ENCODE peak calls at places on chromosomes 6 and 20, in eight cellular contexts. N is body of pancreas, T is uterus, V is IMR-90, U is testis, R is sigmoid colon, W is upper lobe of left lung, P is HCT116. F is an unnamed sample.

GRCh38 chr6:108735310-108735990 is 112.8 kb upstream of the ARMC2 start:
- DNase-seq in N (no peak), T (no peak), V (no peak), U (no peak), R (no peak), W (no peak), P (peak; percentile 56), F (peak; percentile 10)

GRCh38 chr6:13733178-13733851 is 21.7 kb upstream of the RANBP9 start:
- DNase-seq in N (peak; percentile 50), T (peak; percentile 87), V (peak; percentile 93), U (peak; percentile 84), R (peak; percentile 98), W (peak; percentile 38), P (no peak), F (peak; percentile 95)

GRCh38 chr20:44071526-44072111 is 115.4 kb downstream of the JPH2 start:
- DNase-seq in N (no peak), T (no peak), V (no peak), U (no peak), R (no peak), W (no peak), P (no peak), F (no peak)

GRCh38 chr20:53555081-53555480 is 38.6 kb downstream of the ZNF217 start:
- DNase-seq in N (no peak), T (no peak), V (no peak), U (peak; percentile 43), R (peak; percentile 4), W (no peak), P (no peak), F (no peak)

GRCh38 chr20:49132995-49133451 is 55.1 kb downstream of the STAU1 start:
- DNase-seq in N (peak; percentile 33), T (no peak), V (peak; percentile 79), U (no peak), R (no peak), W (no peak), P (peak; percentile 47), F (no peak)

GRCh38 chr6:57216235-57217101 is 5.6 kb downstream of the RAB23 start:
- DNase-seq in N (no peak), T (peak; percentile 35), V (peak; percentile 28), U (no peak), R (peak; percentile 86), W (no peak), P (no peak), F (no peak)

GRCh38 chr6:138485005-138485545 is 14.2 kb downstream of the NHSL1 start:
- DNase-seq in N (no peak), T (no peak), V (peak; percentile 8), U (peak; percentile 20), R (no peak), W (no peak), P (no peak), F (no peak)

GRCh38 chr6:15481892-15482291 is 180.9 kb downstream of the DTNBP1 start:
- DNase-seq in N (no peak), T (no peak), V (no peak), U (peak; percentile 11), R (no peak), W (no peak), P (no peak), F (no peak)

GRCh38 chr20:50844430-50845100 is 49.7 kb downstream of the BCAS4 start:
- DNase-seq in N (peak; percentile 81), T (no peak), V (peak; percentile 87), U (no peak), R (no peak), W (no peak), P (peak; percentile 67), F (no peak)

GRCh38 chr6:10852281-10852965 is 14.1 kb upstream of the MAK start:
- DNase-seq in N (no peak), T (no peak), V (no peak), U (no peak), R (no peak), W (no peak), P (no peak), F (no peak)

GRCh38 chr6:96675617-96676016 is 112.7 kb downstream of the FHL5 start:
- DNase-seq in N (no peak), T (no peak), V (no peak), U (no peak), R (no peak), W (no peak), P (no peak), F (no peak)

GRCh38 chr20:57391439-57392129 is 388 bp downstream of the RBM38 start:
- DNase-seq in N (no peak), T (no peak), V (no peak), U (no peak), R (peak; percentile 71), W (no peak), P (no peak), F (no peak)

GRCh38 chr20:8913452-8913851 is 155.4 kb upstream of the PLCB4 start:
- DNase-seq in N (no peak), T (no peak), V (no peak), U (no peak), R (no peak), W (no peak), P (no peak), F (no peak)

GRCh38 chr20:57660510-57661199 is 40.4 kb upstream of the ZBP1 start:
- DNase-seq in N (peak; percentile 8), T (peak; percentile 11), V (no peak), U (peak; percentile 2), R (peak; percentile 26), W (peak; percentile 15), P (no peak), F (no peak)

GRCh38 chr20:24144371-24144770 is 155.8 kb upstream of the GGTLC1 start:
- DNase-seq in N (no peak), T (no peak), V (no peak), U (no peak), R (no peak), W (no peak), P (no peak), F (no peak)

GRCh38 chr20:36820928-36821327 is 47.4 kb upstream of the DSN1 start:
- DNase-seq in N (no peak), T (no peak), V (peak; percentile 27), U (no peak), R (no peak), W (no peak), P (no peak), F (no peak)

GRCh38 chr6:39517763-39518162 is 195.3 kb upstream of the KCNK16 start:
- DNase-seq in N (no peak), T (no peak), V (no peak), U (no peak), R (no peak), W (no peak), P (no peak), F (no peak)

GRCh38 chr6:159722655-159723054 is 4.7 kb upstream of the WTAP start:
- DNase-seq in N (no peak), T (no peak), V (no peak), U (no peak), R (no peak), W (no peak), P (no peak), F (no peak)

GRCh38 chr6:159726918-159727716 is at the start of gene WTAP:
- DNase-seq in N (peak; percentile 97), T (peak; percentile 96), V (peak; percentile 92), U (peak; percentile 97), R (peak; percentile 98), W (peak; percentile 97), P (peak; percentile 94), F (peak; percentile 99)

GRCh38 chr6:159723259-159723658 is 4.0 kb upstream of the WTAP start:
- DNase-seq in N (no peak), T (no peak), V (no peak), U (no peak), R (no peak), W (no peak), P (no peak), F (no peak)

GRCh38 chr6:159726196-159726917 is 949 bp upstream of the WTAP start:
- DNase-seq in N (no peak), T (no peak), V (no peak), U (no peak), R (no peak), W (no peak), P (no peak), F (no peak)

DNA sequence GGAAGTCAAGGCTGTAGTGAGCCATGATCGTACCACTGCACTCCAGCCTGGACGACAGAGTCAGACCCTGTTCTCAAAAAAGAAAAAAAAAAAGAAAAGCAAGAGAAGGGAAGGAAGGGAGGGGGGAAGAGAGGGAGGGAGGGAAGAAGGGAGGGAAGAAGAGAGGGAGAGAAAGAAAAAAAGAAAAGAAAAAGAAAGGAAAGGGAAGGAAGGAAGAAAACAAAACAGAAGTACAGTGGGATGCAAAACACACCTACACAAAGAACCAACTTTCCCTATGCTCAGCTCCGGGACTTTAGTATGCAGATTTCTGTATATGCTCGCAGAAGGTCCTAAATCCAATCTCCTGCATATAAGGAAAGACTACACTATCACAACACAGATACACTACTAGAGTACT is 2.5 kb upstream of the WTAP start:
- DNase-seq in N (no peak), T (no peak), V (no peak), U (no peak), R (no peak), W (no peak), P (no peak), F (no peak)
- H3K4me3 ChIP-seq in N (no peak overlapping the region), T (no peak overlapping the region), V (no peak overlapping the region), U (no peak overlapping the region), R (no peak overlapping the region), W (no peak overlapping the region), P (no peak overlapping the region), F (no peak overlapping the region)

GRCh38 chr20:1788039-1788438 is 107.2 kb upstream of the SIRPA start:
- DNase-seq in N (no peak), T (no peak), V (no peak), U (no peak), R (no peak), W (no peak), P (no peak), F (no peak)

GRCh38 chr20:1783245-1783644 is 112.0 kb upstream of the SIRPA start:
- DNase-seq in N (no peak), T (no peak), V (no peak), U (no peak), R (no peak), W (no peak), P (no peak), F (no peak)

GRCh38 chr20:1786496-1786895 is 108.7 kb upstream of the SIRPA start:
- DNase-seq in N (no peak), T (no peak), V (no peak), U (no peak), R (no peak), W (no peak), P (no peak), F (no peak)

GRCh38 chr20:1784586-1784985 is 110.6 kb upstream of the SIRPA start:
- DNase-seq in N (no peak), T (no peak), V (no peak), U (no peak), R (no peak), W (no peak), P (no peak), F (no peak)

GRCh38 chr20:1786061-1786460 is 109.1 kb upstream of the SIRPA start:
- DNase-seq in N (no peak), T (no peak), V (no peak), U (no peak), R (no peak), W (no peak), P (no peak), F (no peak)
- TF ChIP-seq CTCF in N (no peak), T (no peak), V (no peak), U (no peak), R (no peak), W (no peak), P (no peak), F (no peak)

GRCh38 chr6:82246802-82247633 is 526 bp downstream of the IBTK start:
- DNase-seq in N (peak; percentile 59), T (no peak), V (peak; percentile 30), U (peak; percentile 79), R (peak; percentile 70), W (peak; percentile 71), P (peak; percentile 36), F (peak; percentile 89)
- TF ChIP-seq POLR2A in N (no peak), T (no peak), V (no peak), U (no peak), R (no peak), W (no peak), P (no peak), F (no peak)

GRCh38 chr20:22586645-22587310 is 2.4 kb upstream of the FOXA2 start:
- DNase-seq in N (peak; percentile 79), T (no peak), V (no peak), U (peak; percentile 85), R (no peak), W (peak; percentile 74), P (no peak), F (no peak)
- H3K4me3 ChIP-seq in N (no peak overlapping the region), T (no peak overlapping the region), V (no peak overlapping the region), U (peak overlapping the region; percentile 26), R (no peak overlapping the region), W (peak overlapping the region; percentile 44), P (no peak overlapping the region), F (no peak overlapping the region)

F was measured in lower leg skin.